ENCODE peak calls at places on chromosomes 7 and 10, in nine cellular contexts. One of them, this sample, is unnamed.
A peak's percentile ranks its signal among the peaks of the same experiment; 100 is the strongest.

GRCh38 chr10:15387021-15387420 is 15.9 kb upstream of the FAM171A1 start:
- DNase-seq in H9: no peak
- DNase-seq in T-helper 1 cell: no peak
- DNase-seq in mammary epithelial cell: no peak
- DNase-seq in GM23338: no peak
- DNase-seq in A549: no peak
- DNase-seq in aorta: no peak
- DNase-seq in RWPE1: no peak
- DNase-seq in T-helper 9 cell: no peak
- DNase-seq in this sample: no peak

GRCh38 chr10:101069441-101069840 is 7.7 kb downstream of the KAZALD1 start:
- DNase-seq in H9: no peak
- DNase-seq in T-helper 1 cell: no peak
- DNase-seq in mammary epithelial cell: no peak
- DNase-seq in GM23338: no peak
- DNase-seq in A549: no peak
- DNase-seq in aorta: no peak
- DNase-seq in RWPE1: no peak
- DNase-seq in T-helper 9 cell: no peak
- DNase-seq in this sample: no peak

GRCh38 chr10:88831709-88832108 is 19.9 kb downstream of the ANKRD22 start:
- DNase-seq in H9: no peak
- DNase-seq in T-helper 1 cell: peak; percentile 11
- DNase-seq in mammary epithelial cell: no peak
- DNase-seq in GM23338: no peak
- DNase-seq in A549: no peak
- DNase-seq in aorta: no peak
- DNase-seq in RWPE1: no peak
- DNase-seq in T-helper 9 cell: no peak
- DNase-seq in this sample: peak; percentile 7

GRCh38 chr7:122709930-122710646 is 7.4 kb upstream of the RNF148 start:
- DNase-seq in H9: no peak
- DNase-seq in T-helper 1 cell: no peak
- DNase-seq in mammary epithelial cell: no peak
- DNase-seq in GM23338: no peak
- DNase-seq in A549: no peak
- DNase-seq in aorta: no peak
- DNase-seq in RWPE1: no peak
- DNase-seq in T-helper 9 cell: no peak
- DNase-seq in this sample: no peak

GRCh38 chr7:37930226-37930948 is 9.9 kb downstream of the EPDR1 start:
- DNase-seq in H9: no peak
- DNase-seq in T-helper 1 cell: no peak
- DNase-seq in mammary epithelial cell: no peak
- DNase-seq in GM23338: no peak
- DNase-seq in A549: peak; percentile 29
- DNase-seq in aorta: no peak
- DNase-seq in RWPE1: no peak
- DNase-seq in T-helper 9 cell: no peak
- DNase-seq in this sample: no peak

GRCh38 chr7:114468844-114469243 is 54.2 kb downstream of the FOXP2 start:
- DNase-seq in H9: no peak
- DNase-seq in T-helper 1 cell: no peak
- DNase-seq in mammary epithelial cell: no peak
- DNase-seq in GM23338: no peak
- DNase-seq in A549: no peak
- DNase-seq in aorta: no peak
- DNase-seq in RWPE1: no peak
- DNase-seq in T-helper 9 cell: no peak
- DNase-seq in this sample: no peak

GRCh38 chr7:138716889-138717288 is 15.7 kb upstream of the SVOPL start:
- DNase-seq in H9: no peak
- DNase-seq in T-helper 1 cell: no peak
- DNase-seq in mammary epithelial cell: no peak
- DNase-seq in GM23338: no peak
- DNase-seq in A549: no peak
- DNase-seq in aorta: no peak
- DNase-seq in RWPE1: no peak
- DNase-seq in T-helper 9 cell: no peak
- DNase-seq in this sample: no peak

GRCh38 chr10:31620236-31621151 is 301.5 kb downstream of the ZEB1 start:
- DNase-seq in H9: peak; percentile 86
- DNase-seq in T-helper 1 cell: no peak
- DNase-seq in mammary epithelial cell: no peak
- DNase-seq in GM23338: peak; percentile 80
- DNase-seq in A549: peak; percentile 18
- DNase-seq in aorta: peak; percentile 75
- DNase-seq in RWPE1: no peak
- DNase-seq in T-helper 9 cell: no peak
- DNase-seq in this sample: no peak

GRCh38 chr10:132229096-132229495 is 42.3 kb downstream of the DPYSL4 start:
- DNase-seq in H9: no peak
- DNase-seq in T-helper 1 cell: no peak
- DNase-seq in mammary epithelial cell: no peak
- DNase-seq in GM23338: no peak
- DNase-seq in A549: no peak
- DNase-seq in aorta: no peak
- DNase-seq in RWPE1: no peak
- DNase-seq in T-helper 9 cell: no peak
- DNase-seq in this sample: no peak